ENCODE peak calls at places on chromosomes 16 and 17, in eight cellular contexts. J is NCI-H1694; H is IMR-90; I is ELR; V is mammary epithelial cell; P is AG08395; K is stimulated activated CD8-positive, alpha-beta memory T cell treated with anti-CD3 and anti-CD28 coated beads, Interleukin-4, amount 100 ng/mL, for 1 hour; C is HTR-8/SVneo. S is an unnamed sample.

GRCh38 chr16:29824589-29825144 is 4.4 kb downstream of the MVP start:
- DNase-seq in J (no peak), H (peak), I (peak), V (peak), P (peak), K (no peak), C (no peak), S (peak)

GRCh38 chr17:49022391-49022941 is 25.3 kb downstream of the IGF2BP1 start:
- DNase-seq in J (no peak), H (peak), I (peak), V (no peak), P (peak), K (no peak), C (peak), S (peak)

GRCh38 chr16:71303938-71304337 is 14.7 kb upstream of the CMTR2 start:
- DNase-seq in J (no peak), H (peak), I (peak), V (peak), P (no peak), K (no peak), C (no peak), S (peak)

GRCh38 chr17:50345443-50346312 is at the start of gene XYLT2:
- DNase-seq in J (peak), H (peak), I (peak), V (peak), P (peak), K (peak), C (peak), S (peak)

GRCh38 chr16:89861648-89862047 is 11.7 kb upstream of the TCF25 start:
- DNase-seq in J (no peak), H (no peak), I (peak), V (no peak), P (no peak), K (no peak), C (no peak), S (no peak)

GRCh38 chr16:64964126-64964540 is 157.7 kb downstream of the CDH11 start:
- DNase-seq in J (no peak), H (peak), I (peak), V (no peak), P (no peak), K (no peak), C (no peak), S (peak)

GRCh38 chr17:15922586-15922985 is 22.3 kb upstream of the ADORA2B start:
- DNase-seq in J (no peak), H (no peak), I (no peak), V (no peak), P (no peak), K (no peak), C (no peak), S (no peak)

GRCh38 chr16:79434097-79434496 is 166.4 kb downstream of the MAF start:
- DNase-seq in J (no peak), H (no peak), I (no peak), V (no peak), P (no peak), K (no peak), C (no peak), S (no peak)

GRCh38 chr16:84065536-84066132 is 23.0 kb upstream of the SLC38A8 start:
- DNase-seq in J (peak), H (peak), I (peak), V (peak), P (peak), K (no peak), C (peak), S (peak)

S was measured in epithelial cell of esophagus.